ENCODE peak calls at places on chromosomes 3 and 15, in five cellular contexts. I is GM06990; B is foreskin fibroblast; J is CD8-positive, alpha-beta T cell; E is progenitor cell of endocrine pancreas. P is an unnamed sample.

GRCh38 chr3:141311170-141311495 is 57.2 kb upstream of the ZBTB38 start:
- DNase-seq in I (no peak), B (no peak), J (no peak), E (no peak), P (no peak)

GRCh38 chr3:25973111-25973510 is 183.2 kb downstream of the OXSM start:
- DNase-seq in I (no peak), B (no peak), J (no peak), E (no peak), P (no peak)

GRCh38 chr3:24495334-24495994 is 814 bp upstream of the THRB start:
- DNase-seq in I (no peak), B (peak; percentile 61), J (no peak), E (peak; percentile 49), P (no peak)

GRCh38 chr3:61030469-61031035 is 220.7 kb downstream of the FHIT start:
- DNase-seq in I (no peak), B (no peak), J (no peak), E (no peak), P (no peak)

GRCh38 chr15:70061086-70061370 is 36.7 kb downstream of the TLE3 start:
- DNase-seq in I (no peak), B (no peak), J (no peak), E (no peak), P (no peak)

GRCh38 chr15:60957111-60957510 is 272.0 kb downstream of the RORA start:
- DNase-seq in I (no peak), B (no peak), J (no peak), E (no peak), P (no peak)

GRCh38 chr15:50883903-50884302 is 24.6 kb upstream of the AP4E1 start:
- DNase-seq in I (no peak), B (peak; percentile 60), J (no peak), E (no peak), P (peak; percentile 45)

GRCh38 chr3:65729553-65729952 is 309.2 kb downstream of the MAGI1 start:
- DNase-seq in I (no peak), B (peak; percentile 70), J (no peak), E (no peak), P (peak; percentile 57)

GRCh38 chr3:59246719-59247401 is 197.0 kb upstream of the CFAP20DC start:
- DNase-seq in I (peak; percentile 68), B (no peak), J (no peak), E (no peak), P (no peak)

GRCh38 chr15:58842713-58843396 is 71.8 kb downstream of the MINDY2 start:
- DNase-seq in I (peak; percentile 49), B (no peak), J (no peak), E (no peak), P (no peak)

GRCh38 chr15:70487380-70487725 is 276.0 kb downstream of the UACA start:
- DNase-seq in I (no peak), B (no peak), J (no peak), E (no peak), P (no peak)

GRCh38 chr15:100537326-100537725 is 8.6 kb upstream of the CERS3 start:
- DNase-seq in I (no peak), B (no peak), J (no peak), E (no peak), P (no peak)

GRCh38 chr3:153958635-153959320 is 162.4 kb upstream of the ARHGEF26 start:
- DNase-seq in I (no peak), B (no peak), J (no peak), E (no peak), P (no peak)

GRCh38 chr15:28116521-28117488 is 17.7 kb upstream of the OCA2 start:
- DNase-seq in I (no peak), B (no peak), J (no peak), E (no peak), P (no peak)

GRCh38 chr15:101058735-101059134 is 139.6 kb downstream of the LRRK1 start:
- DNase-seq in I (no peak), B (no peak), J (no peak), E (no peak), P (no peak)

GRCh38 chr3:184491867-184492615 is 69.5 kb upstream of the EPHB3 start:
- DNase-seq in I (no peak), B (peak; percentile 20), J (no peak), E (no peak), P (no peak)

GRCh38 chr15:26443321-26443720 is 329.5 kb downstream of the GABRB3 start:
- DNase-seq in I (no peak), B (no peak), J (no peak), E (no peak), P (no peak)

GRCh38 chr15:99132122-99132521 is 27.2 kb downstream of the SYNM start:
- DNase-seq in I (no peak), B (no peak), J (no peak), E (no peak), P (no peak)
- TF ChIP-seq CTCF in I (no peak), B (no peak), J (no peak), E (no peak), P (no peak)

DNA sequence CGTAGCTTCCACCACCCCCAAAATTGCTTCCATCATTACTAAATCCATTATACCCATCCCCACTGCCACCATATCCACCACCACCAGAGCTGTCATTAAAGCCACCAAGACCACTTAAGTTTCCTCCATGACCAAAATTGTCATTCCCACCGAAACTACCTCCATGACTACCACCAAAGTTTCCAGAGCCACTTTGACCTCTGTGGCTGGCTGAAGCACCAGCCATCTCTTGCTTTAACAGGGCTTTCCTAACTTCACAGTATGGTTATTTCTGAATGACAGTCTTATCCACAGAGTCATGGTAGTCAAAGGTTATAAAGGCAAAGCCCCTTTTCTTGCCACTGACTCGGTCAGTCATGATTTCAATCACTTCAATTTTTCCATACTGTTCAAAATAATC is 24.3 kb upstream of the DENND4A start:
- DNase-seq in I (no peak), B (no peak), J (no peak), E (no peak), P (no peak)
- TF ChIP-seq CTCF in I (no peak), B (no peak), J (no peak), E (no peak), P (no peak)

DNA sequence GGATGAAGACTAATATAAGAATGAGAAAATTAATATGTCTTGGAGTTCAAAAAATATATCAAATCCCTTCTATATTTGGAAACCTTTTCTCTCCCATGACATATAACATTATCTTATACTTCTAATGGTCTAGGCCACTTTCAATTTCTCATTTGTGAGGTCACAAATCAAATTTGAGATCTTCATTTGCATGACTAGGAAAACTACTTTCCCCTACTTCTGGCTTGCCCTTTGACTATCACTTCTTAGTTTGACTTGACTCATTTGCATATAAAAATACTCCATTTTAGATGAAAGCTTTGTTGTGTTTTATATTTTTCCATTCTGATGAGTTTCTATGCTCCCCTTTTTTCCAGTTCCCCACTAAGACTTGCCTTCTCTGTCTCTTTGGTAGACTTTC is 598.6 kb upstream of the TBL1XR1 start:
- DNase-seq in I (no peak), B (no peak), J (no peak), E (no peak), P (no peak)
- TF ChIP-seq CTCF in I (no peak), B (no peak), J (no peak), E (no peak), P (no peak)

DNA sequence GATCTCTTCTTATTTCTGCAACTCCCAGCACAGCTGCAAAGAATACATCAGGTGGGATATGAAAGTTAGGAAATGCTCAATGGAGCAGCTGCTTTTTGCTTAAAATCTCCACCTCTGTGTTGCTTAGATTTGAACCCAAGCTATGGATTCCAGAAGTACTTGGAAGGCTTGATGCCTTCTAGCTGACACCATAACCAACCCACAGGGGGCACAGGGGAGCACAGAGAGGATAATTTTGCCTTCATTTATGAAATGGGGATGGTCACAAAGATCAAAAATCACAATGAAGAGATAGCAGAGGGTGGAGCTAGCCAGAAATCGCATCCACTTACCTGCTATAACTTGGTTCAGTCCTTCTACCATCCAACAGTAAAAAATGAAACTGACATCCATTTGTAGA is 75.7 kb downstream of the DUT start:
- DNase-seq in I (no peak), B (no peak), J (no peak), E (no peak), P (no peak)
- TF ChIP-seq CTCF in I (peak; percentile 20), B (peak; percentile 22), J (no peak), E (peak; percentile 17), P (peak; percentile 65)

DNA sequence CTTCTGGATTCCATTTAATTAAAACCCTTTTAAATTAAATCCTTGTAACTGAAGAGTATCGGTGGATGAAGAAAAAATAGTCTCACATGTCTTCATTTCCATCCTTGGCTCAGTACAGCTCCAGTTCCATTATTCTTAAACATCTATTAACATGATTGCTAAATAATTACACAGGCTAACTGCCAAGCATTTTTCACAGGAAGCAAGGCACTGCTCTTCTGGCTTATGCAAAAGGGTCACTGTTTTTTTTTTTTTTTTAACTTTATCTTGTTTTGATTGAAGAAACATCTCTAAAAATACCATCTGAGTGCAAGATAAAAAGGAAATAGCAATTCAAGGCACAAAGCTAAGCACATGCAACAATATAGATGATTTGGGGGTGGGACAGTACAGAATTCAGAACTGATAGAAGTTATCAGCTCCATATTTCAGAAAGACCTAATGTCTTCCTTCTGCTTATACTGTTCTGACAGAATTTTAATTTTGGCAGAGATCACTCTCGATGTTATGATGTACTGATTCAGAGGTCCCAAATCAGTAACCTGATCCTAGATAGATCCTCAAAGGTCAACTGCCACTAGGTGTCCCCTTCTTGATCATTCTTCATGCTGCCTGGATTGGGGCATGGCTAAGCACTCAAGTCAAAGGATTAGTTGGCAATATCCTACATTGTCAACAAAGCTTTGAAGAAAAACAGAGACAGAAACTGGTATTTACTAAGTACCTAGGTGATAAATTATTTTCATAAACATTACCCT is 57.8 kb upstream of the ACTC1 start:
- DNase-seq in I (no peak), B (peak; percentile 41), J (no peak), E (no peak), P (no peak)
- TF ChIP-seq CTCF in I (no peak), B (no peak), J (no peak), E (no peak), P (peak; percentile 8)